ENCODE peak calls at places on chromosome 15, in six cellular contexts. B is foreskin fibroblast, T is stomach, M is WERI-Rb-1, V is lower lobe of right lung, Z is GM23338. Y is an unnamed sample.

GRCh38 chr15:90501898-90502297 is 27.8 kb upstream of the CRTC3 start:
- DNase-seq in B (no peak), T (no peak), M (no peak), V (no peak), Z (no peak), Y (no peak)

GRCh38 chr15:95875141-95875643 is 455.3 kb upstream of the NR2F2 start:
- DNase-seq in B (peak; percentile 93), T (peak; percentile 38), M (no peak), V (no peak), Z (no peak), Y (peak; percentile 92)

GRCh38 chr15:77709135-77709886 is 76.6 kb upstream of the LINGO1 start:
- DNase-seq in B (no peak), T (no peak), M (no peak), V (no peak), Z (no peak), Y (no peak)

GRCh38 chr15:40320931-40321371 is 2.5 kb upstream of the INAFM2 start:
- DNase-seq in B (peak; percentile 82), T (peak; percentile 66), M (peak; percentile 79), V (no peak), Z (peak; percentile 89), Y (peak; percentile 53)

GRCh38 chr15:35142578-35142977 is 57.5 kb upstream of the NANOGP8 start:
- DNase-seq in B (peak; percentile 31), T (no peak), M (no peak), V (no peak), Z (no peak), Y (no peak)

GRCh38 chr15:89332446-89332845 is 2.2 kb downstream of the POLG start:
- DNase-seq in B (peak; percentile 48), T (no peak), M (peak; percentile 43), V (no peak), Z (peak; percentile 62), Y (no peak)

GRCh38 chr15:55796321-55796965 is 53.5 kb upstream of the PRTG start:
- DNase-seq in B (peak; percentile 49), T (no peak), M (no peak), V (no peak), Z (no peak), Y (no peak)

GRCh38 chr15:52379395-52380111 is 83.9 kb upstream of the MYO5C start:
- DNase-seq in B (no peak), T (no peak), M (no peak), V (no peak), Z (no peak), Y (no peak)

GRCh38 chr15:49758856-49759255 is 138.0 kb downstream of the DTWD1 start:
- DNase-seq in B (no peak), T (no peak), M (no peak), V (no peak), Z (no peak), Y (no peak)

GRCh38 chr15:75775296-75776074 is 62.8 kb upstream of the CSPG4 start:
- DNase-seq in B (no peak), T (no peak), M (no peak), V (no peak), Z (peak; percentile 90), Y (no peak)

GRCh38 chr15:82197734-82198594 is 64.6 kb downstream of the EFL1 start:
- DNase-seq in B (peak; percentile 89), T (peak; percentile 72), M (peak; percentile 67), V (no peak), Z (peak; percentile 91), Y (peak; percentile 72)

DNA sequence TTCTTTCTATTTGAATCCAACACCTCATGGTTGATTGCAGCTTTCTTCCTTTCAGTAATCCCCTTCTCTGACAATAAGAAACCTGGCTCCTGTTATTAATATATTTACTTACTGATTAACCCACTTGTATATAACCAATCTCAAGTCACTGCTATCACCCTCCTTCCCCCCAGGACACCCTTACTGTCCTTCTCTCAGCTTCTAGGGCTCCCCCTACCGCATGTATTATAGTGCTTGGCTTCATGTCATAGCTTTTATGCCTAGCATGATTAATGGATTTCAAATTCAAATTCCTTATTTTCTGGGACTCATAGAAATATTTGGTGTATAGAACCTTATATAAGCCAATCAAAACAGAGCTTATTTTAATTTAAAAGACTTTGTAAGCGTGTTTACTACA is 75.7 kb upstream of the BNIP2 start:
- DNase-seq in B (no peak), T (no peak), M (no peak), V (no peak), Z (no peak), Y (no peak)
- TF ChIP-seq CTCF in B (no peak), T (no peak), M (no peak), V (no peak), Z (peak; percentile 48), Y (peak; percentile 15)

GRCh38 chr15:72342385-72342784 is 22.4 kb upstream of the CELF6 start:
- DNase-seq in B (peak; percentile 41), T (peak; percentile 32), M (peak; percentile 77), V (no peak), Z (peak; percentile 94), Y (no peak)
- TF ChIP-seq CTCF in B (peak; percentile 33), T (peak; percentile 19), M (peak; percentile 66), V (peak; percentile 44), Z (peak; percentile 83), Y (peak; percentile 66)

DNA sequence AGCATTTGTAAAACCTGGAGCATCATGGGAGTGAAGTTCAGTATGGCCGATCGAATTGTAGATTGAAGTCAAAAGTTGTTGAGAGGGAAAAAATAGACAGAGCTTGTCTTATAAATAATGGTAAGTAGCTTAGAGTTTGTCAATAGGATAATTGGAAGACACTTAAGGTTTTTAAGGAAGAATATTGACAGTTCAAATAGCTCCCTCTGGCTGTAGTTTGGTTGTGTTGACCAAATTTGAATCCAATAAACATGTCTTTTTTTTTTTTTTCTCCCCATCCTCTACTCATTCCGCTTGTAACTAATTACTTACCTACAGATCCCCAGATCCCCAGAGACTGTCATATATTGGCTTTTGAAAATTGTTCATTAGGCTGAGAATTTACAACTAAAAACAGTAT is 677.0 kb downstream of the AGBL1 start:
- DNase-seq in B (no peak), T (no peak), M (no peak), V (no peak), Z (peak; percentile 35), Y (no peak)
- TF ChIP-seq CTCF in B (no peak), T (no peak), M (no peak), V (no peak), Z (no peak), Y (peak; percentile 23)

GRCh38 chr15:48177875-48178611 is at the start of gene MYEF2:
- DNase-seq in B (peak; percentile 81), T (peak; percentile 71), M (peak; percentile 90), V (peak; percentile 80), Z (peak; percentile 95), Y (peak; percentile 51)
- TF ChIP-seq CTCF in B (no peak), T (no peak), M (no peak), V (peak; percentile 14), Z (no peak), Y (peak; percentile 25)

DNA sequence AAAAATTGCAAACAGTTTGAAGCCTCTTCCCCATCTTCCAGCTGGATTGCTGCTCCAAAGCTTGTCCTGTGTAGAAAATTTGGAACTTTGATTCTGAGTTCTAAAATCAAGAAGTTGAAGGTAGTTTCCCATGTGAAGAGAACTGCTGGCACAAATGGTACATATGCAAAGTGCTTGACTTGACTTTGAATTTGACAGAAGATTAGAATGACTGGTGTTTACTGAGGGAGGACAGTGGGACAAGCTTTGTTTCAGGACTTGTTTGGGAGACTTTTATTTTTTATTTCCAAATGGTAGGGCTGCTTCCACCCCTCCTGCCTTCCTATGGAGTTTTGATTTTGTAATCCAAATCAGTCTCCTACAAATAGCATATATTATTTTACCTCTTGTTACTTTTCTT is 7.4 kb downstream of the ZFAND6 start:
- DNase-seq in B (no peak), T (no peak), M (no peak), V (no peak), Z (no peak), Y (no peak)
- TF ChIP-seq CTCF in B (no peak), T (no peak), M (no peak), V (no peak), Z (no peak), Y (no peak)

GRCh38 chr15:26841941-26842340 is 24.9 kb upstream of the GABRA5 start:
- DNase-seq in B (no peak), T (no peak), M (no peak), V (no peak), Z (peak; percentile 38), Y (no peak)

GRCh38 chr15:26841514-26841913 is 25.3 kb upstream of the GABRA5 start:
- DNase-seq in B (no peak), T (no peak), M (no peak), V (no peak), Z (peak; percentile 30), Y (no peak)

GRCh38 chr15:26844901-26845300 is 22.0 kb upstream of the GABRA5 start:
- DNase-seq in B (no peak), T (no peak), M (no peak), V (no peak), Z (no peak), Y (no peak)

GRCh38 chr15:26842391-26842790 is 24.5 kb upstream of the GABRA5 start:
- DNase-seq in B (no peak), T (no peak), M (no peak), V (no peak), Z (peak; percentile 51), Y (no peak)

GRCh38 chr15:26838742-26839460 is 28.0 kb upstream of the GABRA5 start:
- DNase-seq in B (no peak), T (no peak), M (peak; percentile 33), V (no peak), Z (peak; percentile 85), Y (no peak)
- TF ChIP-seq CTCF in B (peak; percentile 25), T (peak; percentile 28), M (peak; percentile 80), V (peak; percentile 35), Z (peak; percentile 85), Y (peak; percentile 78)

DNA sequence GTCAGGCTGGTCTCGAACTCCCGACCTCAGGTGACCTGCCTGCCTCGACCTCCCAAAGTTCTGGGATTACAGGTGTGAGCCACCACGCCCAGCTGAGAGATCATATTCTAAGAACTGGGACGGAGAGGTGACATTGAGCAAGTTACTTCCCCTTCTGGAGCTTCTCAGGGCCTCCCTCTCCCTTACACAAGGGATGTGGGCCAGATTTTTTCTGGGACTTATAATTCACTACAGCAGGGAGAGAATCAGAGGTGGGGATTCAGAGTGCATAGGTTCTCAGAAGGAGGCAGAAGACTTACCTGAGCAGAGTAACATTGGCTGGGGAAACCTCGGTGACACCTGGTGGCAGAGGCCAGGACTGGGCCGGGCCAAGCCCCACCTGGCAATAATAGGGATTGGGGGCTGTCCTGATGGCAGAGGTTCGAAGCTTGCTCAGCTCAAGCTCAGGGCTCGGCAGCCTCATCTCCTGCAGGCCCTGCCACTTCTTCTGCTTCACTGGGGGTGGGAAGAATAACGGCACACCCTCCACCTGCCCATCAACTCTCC is 6.8 kb downstream of the LTK start:
- DNase-seq in B (no peak), T (no peak), M (peak; percentile 34), V (no peak), Z (peak; percentile 74), Y (no peak)
- TF ChIP-seq CTCF in B (no peak), T (no peak), M (peak; percentile 53), V (no peak), Z (peak; percentile 67), Y (no peak)

DNA sequence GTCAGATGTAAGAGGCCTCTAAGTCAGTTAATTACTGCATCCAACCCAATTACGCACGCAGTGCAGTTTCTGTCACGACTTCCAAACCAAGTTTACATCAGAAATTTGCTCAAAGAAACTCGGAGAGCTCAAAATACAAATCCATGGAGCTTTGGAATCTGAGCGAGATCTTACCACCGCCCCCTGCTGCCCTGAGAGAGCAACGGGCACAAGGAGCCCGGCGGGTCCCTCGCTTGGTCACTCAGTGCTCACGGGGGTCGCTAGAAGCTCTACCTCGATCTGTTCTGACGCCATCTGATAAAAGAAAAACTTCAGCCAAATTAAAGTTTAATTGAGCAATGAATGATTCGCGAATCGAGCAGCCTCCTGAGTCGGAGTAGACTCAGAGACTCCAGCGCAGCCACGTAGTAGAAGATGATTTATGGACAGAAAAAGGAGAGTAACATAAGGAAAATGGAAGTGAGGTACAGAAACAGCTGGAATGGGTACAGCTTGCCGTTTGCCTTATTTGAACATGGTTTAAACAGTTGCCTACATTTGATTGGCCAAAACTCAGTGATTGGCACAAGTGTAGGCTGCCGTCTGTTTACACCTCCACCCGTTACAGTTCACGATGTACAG is 232.7 kb upstream of the ATP10A start:
- DNase-seq in B (no peak), T (no peak), M (no peak), V (no peak), Z (peak; percentile 86), Y (no peak)
- TF ChIP-seq CTCF in B (peak; percentile 41), T (no peak), M (peak; percentile 9), V (no peak), Z (peak; percentile 74), Y (peak; percentile 76)

Y was measured in HFFc6.